ENCODE peak calls at places on chromosomes 11 and 22, in six cellular contexts. B, Q, X, L, E and F are unnamed samples.

GRCh38 chr22:46737105-46737975 is 712 bp downstream of the CERK start:
- DNase-seq in L (peak), E (peak), B (no peak), X (no peak), Q (no peak), F (peak)

GRCh38 chr11:41868606-41869005 is 409.2 kb upstream of the LRRC4C start:
- DNase-seq in L (no peak), X (no peak), B (no peak), E (no peak), Q (no peak), F (peak)

GRCh38 chr22:27630754-27631153 is 170.8 kb downstream of the MN1 start:
- DNase-seq in X (no peak), B (no peak), Q (no peak), E (no peak), L (no peak), F (no peak)

GRCh38 chr22:47601666-47602065 is 839.2 kb downstream of the TBC1D22A start:
- DNase-seq in B (no peak), E (peak), L (peak), Q (no peak), X (no peak), F (no peak)

GRCh38 chr22:48047722-48048500 is 1285.5 kb downstream of the TBC1D22A start:
- DNase-seq in B (no peak), L (no peak), E (no peak), X (no peak), Q (no peak), F (no peak)

GRCh38 chr11:130181295-130182272 is 22.0 kb downstream of the ST14 start:
- DNase-seq in E (no peak), X (no peak), Q (peak), B (no peak), L (no peak), F (peak)

GRCh38 chr11:2661173-2662023 is 38.4 kb downstream of the KCNQ1OT1 start:
- DNase-seq in L (no peak), E (no peak), X (no peak), Q (no peak), B (no peak), F (no peak)

GRCh38 chr11:47991266-47991830 is 11.0 kb downstream of the PTPRJ start:
- DNase-seq in E (no peak), L (no peak), B (no peak), Q (no peak), X (peak), F (peak)

GRCh38 chr22:17369553-17370035 is 334 bp downstream of the CECR2 start:
- DNase-seq in X (peak), L (peak), B (no peak), Q (no peak), E (no peak), F (no peak)

DNA sequence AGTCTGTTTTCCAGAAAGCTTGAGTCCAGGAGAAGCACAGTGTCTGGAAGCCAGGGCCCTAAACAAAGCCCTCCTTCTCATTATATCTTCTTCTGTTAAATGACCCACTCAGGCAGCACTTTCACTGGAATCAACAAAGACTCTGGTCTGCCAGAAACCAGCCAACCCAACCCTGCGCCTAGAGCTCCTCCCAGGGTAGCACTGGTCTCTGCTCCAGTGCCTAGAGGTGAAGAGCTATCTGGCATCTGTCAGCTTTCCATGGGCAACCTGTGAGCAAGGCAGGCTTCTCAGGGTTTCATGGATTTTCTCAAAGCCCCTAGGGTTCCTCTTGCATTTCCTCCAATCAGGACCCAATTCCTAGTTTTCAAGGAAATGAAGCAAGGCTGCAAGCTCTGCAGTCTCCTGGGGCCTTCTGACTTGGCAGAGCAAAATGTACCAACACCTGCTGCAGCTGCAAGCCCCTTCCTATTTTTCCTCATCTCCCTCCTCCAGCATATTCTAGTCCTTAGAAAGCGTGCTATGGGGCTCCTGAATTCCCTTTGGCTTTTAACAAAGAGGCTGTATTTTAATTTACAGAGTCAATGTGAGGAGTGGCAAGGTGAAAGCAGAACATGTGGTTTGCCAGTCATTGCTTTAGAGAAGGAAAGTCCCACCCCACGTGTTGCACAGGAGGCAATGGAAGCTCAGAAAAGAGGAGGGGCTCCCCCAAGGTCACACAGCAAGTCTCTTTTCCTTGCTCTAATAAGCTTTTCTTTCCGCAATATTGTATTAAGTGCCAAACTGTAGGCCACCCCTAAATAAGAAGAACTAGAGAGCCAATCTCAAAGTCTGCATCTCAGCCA is 32.9 kb upstream of the RIC3 start:
- DNase-seq in B (no peak), X (no peak), Q (no peak), E (no peak), L (no peak), F (no peak)
- H3K4me3 ChIP-seq in B (no peak), X (no peak), Q (no peak), E (no peak), L (no peak), F (no peak)

GRCh38 chr11:88281317-88281712 is 56.2 kb downstream of the CTSC start:
- DNase-seq in E (no peak), L (no peak), X (no peak), B (no peak), Q (no peak), F (peak)
- TF ChIP-seq CTCF in E (peak), L (no peak), X (no peak), B (no peak), Q (peak), F (peak)

GRCh38 chr22:38313384-38313955 is 3.8 kb downstream of the CSNK1E start:
- DNase-seq in X (peak), E (peak), Q (peak), B (peak), L (no peak), F (peak)
- H3K4me3 ChIP-seq in X (peak), E (peak), Q (peak), B (no peak), L (no peak), F (peak)

DNA sequence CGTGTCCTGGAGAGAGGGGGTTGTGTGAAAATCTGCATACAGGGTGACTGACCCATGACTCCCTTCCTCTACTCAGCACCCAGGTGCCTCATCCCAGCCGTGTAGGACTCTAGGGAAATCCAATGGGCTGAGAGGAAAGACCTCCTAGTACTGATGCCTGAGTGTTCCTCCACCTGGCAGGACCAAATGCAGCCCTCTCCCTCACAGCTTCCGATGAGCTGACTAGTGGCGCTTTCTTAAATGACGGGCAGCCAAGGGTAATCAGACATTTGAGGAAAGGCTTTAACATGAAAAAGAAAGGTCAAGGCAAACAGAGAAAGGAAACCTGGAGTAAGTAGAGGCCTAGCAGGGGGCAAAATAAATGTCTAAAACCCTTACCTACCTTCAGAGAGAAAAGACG is 5.0 kb upstream of the KCNJ1 start:
- DNase-seq in B (no peak), X (no peak), Q (no peak), L (no peak), E (no peak), F (no peak)
- TF ChIP-seq CTCF in B (no peak), X (no peak), Q (no peak), L (no peak), E (no peak), F (no peak)

GRCh38 chr11:119338318-119338890 is 2.3 kb downstream of the C1QTNF5 start:
- DNase-seq in X (peak), B (peak), Q (peak), L (peak), E (peak), F (peak)
- H3K4me3 ChIP-seq in X (peak), B (no peak), Q (peak), L (no peak), E (peak), F (no peak)

DNA sequence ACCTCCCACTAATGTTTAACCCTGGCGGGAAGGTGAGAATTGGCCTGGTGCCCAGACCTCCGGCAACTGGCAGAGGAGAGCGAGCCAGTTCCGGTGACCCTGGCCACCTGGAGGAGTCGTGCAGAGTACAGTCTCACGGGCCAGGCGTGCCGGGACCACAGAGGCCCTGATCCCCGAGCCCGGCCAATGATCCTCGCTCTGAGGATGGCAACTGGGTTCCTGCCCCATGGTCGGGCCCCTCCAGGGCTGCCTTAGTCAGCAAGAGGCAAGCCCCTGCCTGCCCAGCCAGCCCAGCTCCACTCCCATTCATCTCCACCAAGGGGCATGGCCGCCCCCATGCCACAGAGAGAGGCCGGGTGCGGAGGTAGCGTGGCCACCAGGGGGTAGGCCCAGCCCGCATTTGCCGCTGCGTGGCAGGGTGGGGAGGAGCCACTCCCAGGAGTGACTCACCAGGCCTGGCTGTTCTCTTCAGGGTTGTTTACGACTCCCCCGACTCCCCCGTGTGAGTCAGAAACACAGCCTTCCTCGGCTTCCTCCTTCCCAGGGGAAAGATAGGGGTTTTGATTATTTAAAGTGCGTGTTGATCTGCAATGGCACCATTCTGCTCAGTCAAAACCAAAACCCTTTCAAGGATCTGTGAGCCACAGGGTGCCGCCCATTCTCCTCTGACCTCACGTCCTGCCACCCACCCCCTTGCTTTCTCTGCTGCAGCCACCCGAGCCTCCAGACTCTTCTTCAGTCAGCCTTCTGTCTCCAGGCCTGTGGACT is at the start of gene SLC25A45:
- DNase-seq in X (peak), L (peak), E (peak), Q (peak), B (peak), F (peak)
- TF ChIP-seq CTCF in X (peak), L (peak), E (peak), Q (peak), B (peak), F (peak)

GRCh38 chr11:114064216-114064615 is 4.7 kb downstream of the ZBTB16 start:
- DNase-seq in E (no peak), Q (no peak), L (no peak), B (no peak), X (no peak), F (no peak)
- H3K4me3 ChIP-seq in E (peak), Q (no peak), L (no peak), B (no peak), X (peak), F (peak)

GRCh38 chr11:16946477-16947282 is 67.5 kb downstream of the PLEKHA7 start:
- DNase-seq in L (no peak), B (no peak), X (no peak), Q (no peak), E (no peak), F (no peak)

GRCh38 chr11:16942917-16943316 is 71.3 kb downstream of the PLEKHA7 start:
- DNase-seq in Q (no peak), B (no peak), L (no peak), E (no peak), X (no peak), F (no peak)

GRCh38 chr11:16941935-16942334 is 72.3 kb downstream of the PLEKHA7 start:
- DNase-seq in E (no peak), X (no peak), Q (no peak), B (no peak), L (no peak), F (no peak)

GRCh38 chr11:16942342-16942741 is 71.9 kb downstream of the PLEKHA7 start:
- DNase-seq in B (no peak), Q (no peak), X (no peak), E (no peak), L (no peak), F (no peak)

GRCh38 chr11:16945671-16946469 is 68.3 kb downstream of the PLEKHA7 start:
- DNase-seq in Q (peak), E (no peak), L (peak), X (peak), B (peak), F (peak)
- TF ChIP-seq CTCF in Q (peak), E (peak), L (peak), X (peak), B (peak), F (peak)

GRCh38 chr22:22866381-22867111 is 21.1 kb upstream of the IGLL5 start:
- DNase-seq in L (no peak), E (no peak), X (no peak), B (no peak), Q (no peak), F (peak)
- H3K4me3 ChIP-seq in L (no peak), E (no peak), X (no peak), B (no peak), Q (no peak), F (no peak)